ENCODE peak calls at places on chromosomes 6 and 20, in six cellular contexts. C is AG10803, V is mucosa of descending colon, S is kidney, Z is GM19239, P is SW 1271. H is an unnamed sample.
A peak's percentile ranks its signal among the peaks of the same experiment; 100 is the strongest.

GRCh38 chr6:163199371-163199770 is 215.1 kb upstream of the QKI start:
- DNase-seq in C (no peak), V (no peak), S (no peak), Z (no peak), P (no peak), H (no peak)

GRCh38 chr6:35140991-35141720 is at the start of gene TCP11:
- DNase-seq in C (peak; percentile 15), V (peak; percentile 61), S (peak; percentile 79), Z (no peak), P (no peak), H (no peak)

GRCh38 chr6:77034161-77034560 is 429.1 kb downstream of the HTR1B start:
- DNase-seq in C (peak; percentile 98), V (no peak), S (no peak), Z (no peak), P (peak; percentile 96), H (no peak)

GRCh38 chr20:32112862-32113261 is 3.3 kb downstream of the TM9SF4 start:
- DNase-seq in C (no peak), V (peak; percentile 61), S (no peak), Z (no peak), P (no peak), H (no peak)

GRCh38 chr20:61126369-61127195 is 125.5 kb upstream of the CDH4 start:
- DNase-seq in C (no peak), V (no peak), S (no peak), Z (no peak), P (no peak), H (no peak)

GRCh38 chr6:167799033-167799933 is 27.4 kb upstream of the AFDN start:
- DNase-seq in C (no peak), V (no peak), S (no peak), Z (no peak), P (no peak), H (no peak)

GRCh38 chr6:91366781-91367180 is 779.9 kb upstream of the MAP3K7 start:
- DNase-seq in C (no peak), V (no peak), S (no peak), Z (no peak), P (no peak), H (no peak)

GRCh38 chr20:44084439-44084838 is 102.5 kb downstream of the JPH2 start:
- DNase-seq in C (no peak), V (no peak), S (no peak), Z (no peak), P (no peak), H (no peak)

GRCh38 chr6:167506443-167507231 is 181.8 kb downstream of the TTLL2 start:
- DNase-seq in C (no peak), V (peak; percentile 45), S (no peak), Z (no peak), P (no peak), H (no peak)

GRCh38 chr6:132612449-132613116 is 11.5 kb downstream of the TAAR2 start:
- DNase-seq in C (no peak), V (no peak), S (no peak), Z (no peak), P (no peak), H (no peak)

GRCh38 chr20:15339264-15339663 is 1001.9 kb upstream of the FLRT3 start:
- DNase-seq in C (no peak), V (no peak), S (no peak), Z (no peak), P (no peak), H (no peak)